ENCODE peak calls at places on chromosomes 4 and X, in seven cellular contexts. R is effector memory CD4-positive, alpha-beta T cell; X is sigmoid colon; M is right lobe of liver; C is left ventricle myocardium inferior; P is upper lobe of left lung; A is tibial artery. I is an unnamed sample.

GRCh38 chr4:26093561-26093960 is 179.5 kb downstream of the SMIM20 start:
- DNase-seq in C (no peak), X (no peak), P (no peak), A (no peak), R (no peak), M (no peak), I (no peak)

GRCh38 chr4:105122334-105122733 is 24.3 kb upstream of the TET2 start:
- DNase-seq in X (no peak), M (no peak), A (no peak), P (no peak), R (no peak), C (no peak), I (no peak)

GRCh38 chr4:173434226-173434625 is 35.3 kb upstream of the SCRG1 start:
- DNase-seq in R (no peak), P (no peak), X (no peak), C (no peak), A (no peak), M (no peak), I (no peak)

GRCh38 chrX:7069556-7069955 is 78.0 kb upstream of the STS start:
- DNase-seq in X (no peak), P (no peak), R (no peak), C (no peak), M (no peak), A (no peak), I (no peak)

GRCh38 chrX:154352466-154352865 is 22.0 kb downstream of the FLNA start:
- DNase-seq in P (no peak), M (no peak), C (no peak), R (no peak), A (no peak), X (no peak), I (no peak)

GRCh38 chr4:133775881-133776280 is 425.7 kb downstream of the PABPC4L start:
- DNase-seq in M (no peak), P (no peak), A (no peak), X (no peak), C (no peak), R (no peak), I (no peak)

GRCh38 chrX:37958493-37959211 is 47.7 kb upstream of the SYTL5 start:
- DNase-seq in C (no peak), M (no peak), P (no peak), R (no peak), X (no peak), A (no peak), I (no peak)

GRCh38 chrX:65587616-65588526 is 53.3 kb upstream of the LAS1L start:
- DNase-seq in X (peak; percentile 94), R (no peak), A (peak; percentile 81), M (peak; percentile 65), P (peak; percentile 69), C (peak; percentile 80), I (peak; percentile 36)

GRCh38 chr4:128334256-128334655 is 46.6 kb upstream of the PGRMC2 start:
- DNase-seq in P (no peak), A (no peak), R (no peak), M (no peak), C (no peak), X (no peak), I (no peak)

GRCh38 chr4:144831971-144832370 is 186.0 kb downstream of the HHIP start:
- DNase-seq in C (no peak), A (no peak), X (no peak), M (no peak), R (no peak), P (no peak), I (no peak)

GRCh38 chr4:160835789-160836188 is 1328.0 kb downstream of the FSTL5 start:
- DNase-seq in R (no peak), X (no peak), M (no peak), C (no peak), A (no peak), P (no peak), I (no peak)

GRCh38 chr4:4673070-4673469 is 131.2 kb upstream of the STX18 start:
- DNase-seq in C (no peak), A (no peak), P (no peak), R (no peak), M (no peak), X (peak; percentile 45), I (no peak)

GRCh38 chrX:100748133-100748532 is 16.2 kb upstream of the SYTL4 start:
- DNase-seq in A (no peak), R (no peak), C (no peak), P (no peak), M (no peak), X (no peak), I (no peak)

GRCh38 chr4:140150636-140150885 is 3.4 kb downstream of the MAML3 start:
- DNase-seq in C (no peak), A (peak; percentile 88), X (peak; percentile 94), P (peak; percentile 92), R (no peak), M (no peak), I (no peak)

GRCh38 chrX:45714864-45715263 is 514.2 kb upstream of the DIPK2B start:
- DNase-seq in R (no peak), A (peak; percentile 19), C (no peak), X (no peak), P (peak; percentile 34), M (no peak), I (peak; percentile 2)

GRCh38 chrX:155027509-155028066 is 944 bp downstream of the FUNDC2 start:
- DNase-seq in A (peak; percentile 21), P (peak; percentile 21), R (no peak), X (peak; percentile 67), M (no peak), C (no peak), I (no peak)

GRCh38 chr4:15656038-15656470 is 897 bp upstream of the FBXL5 start:
- DNase-seq in X (no peak), C (no peak), M (no peak), R (no peak), A (no peak), P (peak; percentile 42), I (no peak)

DNA sequence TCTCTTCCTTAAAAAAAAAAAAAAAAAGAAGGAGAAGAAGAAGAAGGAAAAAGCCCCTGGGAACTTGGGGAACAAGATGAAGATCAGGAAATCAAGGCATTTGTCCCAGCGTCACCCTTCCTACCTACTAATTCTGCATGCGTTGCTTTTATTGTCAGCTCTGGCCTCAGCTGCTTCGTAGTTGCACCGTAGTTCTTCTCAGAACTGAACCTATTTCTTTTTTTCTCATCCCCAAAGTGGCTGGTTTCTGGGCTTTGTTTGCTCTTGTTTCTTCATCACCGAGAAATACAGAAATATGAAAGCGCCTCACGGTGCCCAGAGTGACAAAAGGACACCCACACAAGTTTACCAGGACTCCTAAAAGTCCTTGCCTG is 891 bp downstream of the PRKG2 start:
- DNase-seq in P (no peak), A (no peak), R (no peak), C (no peak), M (no peak), X (no peak), I (no peak)
- H3K27ac ChIP-seq in P (peak overlapping the region; percentile 39), A (no peak overlapping the region), R (no peak overlapping the region), C (no peak overlapping the region), M (no peak overlapping the region), X (no peak overlapping the region), I (no peak overlapping the region)

GRCh38 chr4:8051644-8052043 is 107.0 kb downstream of the ABLIM2 start:
- DNase-seq in P (no peak), X (no peak), C (no peak), R (no peak), A (no peak), M (no peak), I (no peak)

GRCh38 chr4:8052160-8052691 is 106.4 kb downstream of the ABLIM2 start:
- DNase-seq in C (no peak), R (no peak), M (no peak), A (no peak), P (no peak), X (no peak), I (no peak)

GRCh38 chr4:8053688-8054449 is 104.7 kb downstream of the ABLIM2 start:
- DNase-seq in R (no peak), M (no peak), P (no peak), X (no peak), A (no peak), C (no peak), I (no peak)

GRCh38 chr4:8058031-8058479 is 100.6 kb downstream of the ABLIM2 start:
- DNase-seq in A (no peak), R (no peak), X (no peak), P (no peak), M (no peak), C (no peak), I (no peak)

GRCh38 chr4:8055206-8055605 is 103.4 kb downstream of the ABLIM2 start:
- DNase-seq in C (no peak), A (no peak), M (no peak), R (no peak), X (no peak), P (no peak), I (no peak)
- H3K27ac ChIP-seq in C (no peak overlapping the region), A (no peak overlapping the region), M (no peak overlapping the region), R (no peak overlapping the region), X (no peak overlapping the region), P (no peak overlapping the region), I (no peak overlapping the region)

GRCh38 chr4:75752637-75753036 is 28.3 kb downstream of the USO1 start:
- DNase-seq in P (no peak), M (no peak), X (no peak), R (no peak), C (no peak), A (no peak), I (no peak)
- H3K27ac ChIP-seq in P (no peak overlapping the region), M (no peak overlapping the region), X (no peak overlapping the region), R (no peak overlapping the region), C (no peak overlapping the region), A (no peak overlapping the region), I (no peak overlapping the region)

GRCh38 chr4:168536448-168536847 is 39.6 kb downstream of the PALLD start:
- DNase-seq in X (no peak), M (no peak), R (no peak), C (no peak), A (no peak), P (no peak), I (no peak)
- H3K27ac ChIP-seq in X (no peak overlapping the region), M (no peak overlapping the region), R (no peak overlapping the region), C (peak overlapping the region; percentile 21), A (no peak overlapping the region), P (no peak overlapping the region), I (no peak overlapping the region)

GRCh38 chr4:158159718-158160094 is 13.1 kb downstream of the GASK1B start:
- DNase-seq in R (no peak), P (no peak), C (no peak), M (no peak), X (no peak), A (no peak), I (no peak)

GRCh38 chr4:158157412-158157811 is 15.4 kb downstream of the GASK1B start:
- DNase-seq in M (no peak), A (no peak), P (no peak), C (no peak), R (no peak), X (no peak), I (no peak)

GRCh38 chr4:158159054-158159717 is 13.6 kb downstream of the GASK1B start:
- DNase-seq in A (no peak), P (no peak), R (no peak), M (no peak), C (no peak), X (no peak), I (no peak)

GRCh38 chr4:158161561-158162354 is 11.1 kb downstream of the GASK1B start:
- DNase-seq in P (peak; percentile 34), A (peak; percentile 56), R (no peak), X (peak; percentile 75), C (no peak), M (no peak), I (peak; percentile 48)

GRCh38 chr4:158155656-158156356 is 17.0 kb downstream of the GASK1B start:
- DNase-seq in C (no peak), P (no peak), M (no peak), R (no peak), X (no peak), A (no peak), I (no peak)
- H3K27ac ChIP-seq in C (no peak overlapping the region), P (no peak overlapping the region), M (no peak overlapping the region), R (no peak overlapping the region), X (peak overlapping the region; percentile 21), A (no peak overlapping the region), I (no peak overlapping the region)

GRCh38 chrX:11438767-11439166 is 145.6 kb downstream of the AMELX start:
- DNase-seq in X (no peak), M (no peak), C (no peak), R (no peak), P (no peak), A (no peak), I (no peak)
- H3K27ac ChIP-seq in X (peak overlapping the region; percentile 86), M (peak overlapping the region; percentile 50), C (peak overlapping the region; percentile 56), R (no peak overlapping the region), P (no peak overlapping the region), A (peak overlapping the region; percentile 63), I (peak overlapping the region; percentile 78)

I was measured in thoracic aorta.